ENCODE peak calls at places on chromosomes 2 and 18, in four cellular contexts. Z, F, O and D are unnamed samples.

GRCh38 chr2:110877031-110877827 is 144.9 kb downstream of the ACOXL start:
- DNase-seq in O (no peak), F (no peak), Z (no peak), D (no peak)

GRCh38 chr18:11989966-11990380 is 8.7 kb downstream of the IMPA2 start:
- DNase-seq in Z (no peak), F (no peak), O (no peak), D (no peak)

GRCh38 chr18:76098728-76099514 is 396.1 kb downstream of the ZNF516 start:
- DNase-seq in F (no peak), O (no peak), Z (no peak), D (no peak)

GRCh38 chr2:57881998-57882884 is 164.4 kb upstream of the VRK2 start:
- DNase-seq in Z (peak), F (peak), O (peak), D (no peak)

GRCh38 chr2:118442949-118443348 is 354.7 kb downstream of the INSIG2 start:
- DNase-seq in O (no peak), F (no peak), Z (no peak), D (no peak)

GRCh38 chr2:154697422-154698237 is 865 bp upstream of the KCNJ3 start:
- DNase-seq in F (no peak), Z (no peak), O (no peak), D (no peak)

GRCh38 chr2:215811409-215812355 is 201.7 kb downstream of the MREG start:
- DNase-seq in Z (no peak), F (no peak), O (no peak), D (no peak)

GRCh38 chr18:69636529-69637301 is 236.0 kb downstream of the DOK6 start:
- DNase-seq in F (no peak), O (no peak), Z (no peak), D (peak)

GRCh38 chr18:8910843-8911242 is 191.7 kb upstream of the NDUFV2 start:
- DNase-seq in O (no peak), Z (no peak), F (no peak), D (no peak)

GRCh38 chr2:12884713-12885282 is 168.1 kb downstream of the TRIB2 start:
- DNase-seq in F (peak), O (peak), Z (no peak), D (no peak)

GRCh38 chr18:44943201-44943881 is 262.7 kb downstream of the SETBP1 start:
- DNase-seq in O (peak), Z (no peak), F (peak), D (no peak)

GRCh38 chr18:12012697-12013096 is 31.4 kb downstream of the IMPA2 start:
- DNase-seq in F (no peak), Z (no peak), O (no peak), D (no peak)

GRCh38 chr2:67446504-67446911 is 49.4 kb downstream of the ETAA1 start:
- DNase-seq in O (no peak), Z (no peak), F (no peak), D (no peak)